ENCODE peak calls at places on chromosomes 4 and X, in five cellular contexts. X is nephron progenitor cell; P is activated CD4-positive, alpha-beta T cell treated with anti-CD3 and anti-CD28 coated beads for 4 hours; U is HEK293T; I is activated B cell treated with CpG ODN at 0.5 μM for 24 hours. G is an unnamed sample.

GRCh38 chr4:133062851-133063250 is 86.2 kb upstream of the PCDH10 start:
- DNase-seq in X (no peak), P (no peak), U (no peak), I (no peak), G (no peak)

GRCh38 chrX:40403757-40404156 is 177.0 kb upstream of the ATP6AP2 start:
- DNase-seq in X (no peak), P (no peak), U (no peak), I (no peak), G (no peak)

GRCh38 chr4:125140966-125141495 is 173.7 kb upstream of the FAT4 start:
- DNase-seq in X (no peak), P (no peak), U (no peak), I (no peak), G (no peak)

GRCh38 chrX:9447906-9448305 is 17.0 kb upstream of the TBL1X start:
- DNase-seq in X (no peak), P (no peak), U (no peak), I (no peak), G (no peak)

GRCh38 chr4:41257901-41258300 is 1.2 kb downstream of the UCHL1 start:
- DNase-seq in X (peak), P (no peak), U (no peak), I (no peak), G (no peak)

GRCh38 chr4:80963051-80963450 is 67.5 kb upstream of the BMP3 start:
- DNase-seq in X (no peak), P (no peak), U (no peak), I (no peak), G (no peak)

GRCh38 chr4:858831-859451 is 33.0 kb upstream of the CPLX1 start:
- DNase-seq in X (no peak), P (no peak), U (no peak), I (no peak), G (no peak)

GRCh38 chrX:153685751-153686676 is 1.7 kb upstream of the SLC6A8 start:
- DNase-seq in X (no peak), P (no peak), U (no peak), I (no peak), G (no peak)

GRCh38 chrX:10325606-10326005 is 168.8 kb downstream of the CLCN4 start:
- DNase-seq in X (no peak), P (no peak), U (no peak), I (no peak), G (no peak)

GRCh38 chrX:121641560-121641959 is 594.1 kb downstream of the GLUD2 start:
- DNase-seq in X (no peak), P (no peak), U (no peak), I (no peak), G (no peak)

GRCh38 chrX:150216716-150217115 is 146.4 kb upstream of the MAMLD1 start:
- DNase-seq in X (no peak), P (no peak), U (no peak), I (no peak), G (no peak)

GRCh38 chr4:94758141-94758699 is 465 bp downstream of the BMPR1B start:
- DNase-seq in X (peak), P (no peak), U (peak), I (no peak), G (no peak)

GRCh38 chr4:20193522-20193902 is 58.2 kb upstream of the SLIT2 start:
- DNase-seq in X (no peak), P (no peak), U (no peak), I (no peak), G (no peak)

GRCh38 chr4:140150886-140151699 is 2.9 kb downstream of the MAML3 start:
- DNase-seq in X (peak), P (peak), U (peak), I (peak), G (peak)

GRCh38 chr4:163631288-163631687 is 136.8 kb downstream of the TMA16 start:
- DNase-seq in X (no peak), P (no peak), U (no peak), I (no peak), G (no peak)

GRCh38 chrX:360496-361150 is 26.1 kb downstream of the PPP2R3B start:
- DNase-seq in X (no peak), P (no peak), U (no peak), I (no peak), G (no peak)

GRCh38 chr4:80306255-80306654 is 29.3 kb upstream of the CFAP299 start:
- DNase-seq in X (no peak), P (no peak), U (no peak), I (no peak), G (no peak)

GRCh38 chrX:150849486-150849885 is 49.0 kb downstream of the CD99L2 start:
- DNase-seq in X (no peak), P (no peak), U (no peak), I (no peak), G (no peak)

GRCh38 chrX:48974033-48974432 is 2.4 kb upstream of the KCND1 start:
- DNase-seq in X (no peak), P (no peak), U (no peak), I (no peak), G (no peak)

GRCh38 chr4:180828455-180829018 is 1414.7 kb upstream of the TENM3 start:
- DNase-seq in X (peak), P (no peak), U (peak), I (no peak), G (no peak)

GRCh38 chr4:156378053-156378665 is 424.5 kb upstream of the CTSO start:
- DNase-seq in X (no peak), P (no peak), U (peak), I (no peak), G (no peak)

GRCh38 chrX:121333942-121334341 is 286.5 kb downstream of the GLUD2 start:
- DNase-seq in X (no peak), P (no peak), U (no peak), I (no peak), G (no peak)

G was measured in stimulated activated naive CD4-positive, alpha-beta T cell treated with Interleukin-2 at 50 U/mL for 16 hours.